ENCODE peak calls at places on chromosomes 7 and 10, in four cellular contexts. One of them, this sample, is unnamed.

GRCh38 chr10:58618158-58618676 is 105.5 kb downstream of the BICC1 start:
- DNase-seq in GM12878: no peak
- DNase-seq in K562: no peak
- DNase-seq in HL-60: no peak
- DNase-seq in this sample: no peak

GRCh38 chr7:132655071-132655761 is 78.9 kb upstream of the PLXNA4 start:
- DNase-seq in K562: no peak
- DNase-seq in GM12878: no peak
- DNase-seq in HL-60: peak
- DNase-seq in this sample: peak

GRCh38 chr7:44048031-44048795 is 3.7 kb downstream of the DBNL start:
- DNase-seq in GM12878: no peak
- DNase-seq in HL-60: no peak
- DNase-seq in K562: no peak
- DNase-seq in this sample: no peak

GRCh38 chr10:88062798-88063472 is 199.5 kb downstream of the PTEN start:
- DNase-seq in GM12878: no peak
- DNase-seq in HL-60: no peak
- DNase-seq in K562: no peak
- DNase-seq in this sample: no peak

GRCh38 chr7:98760201-98760651 is 109.6 kb downstream of the TMEM130 start:
- DNase-seq in HL-60: no peak
- DNase-seq in K562: no peak
- DNase-seq in GM12878: no peak
- DNase-seq in this sample: no peak

GRCh38 chr10:50381637-50382036 is 130.3 kb upstream of the ASAH2 start:
- DNase-seq in K562: no peak
- DNase-seq in HL-60: no peak
- DNase-seq in GM12878: no peak
- DNase-seq in this sample: no peak

GRCh38 chr7:148110097-148110868 is 480.3 kb upstream of the C7orf33 start:
- DNase-seq in GM12878: no peak
- DNase-seq in K562: no peak
- DNase-seq in HL-60: no peak
- DNase-seq in this sample: no peak

GRCh38 chr7:158648787-158649186 is 55.8 kb downstream of the NCAPG2 start:
- DNase-seq in K562: no peak
- DNase-seq in HL-60: no peak
- DNase-seq in GM12878: no peak
- DNase-seq in this sample: no peak

GRCh38 chr7:80224416-80224815 is 89.8 kb downstream of the GNAI1 start:
- DNase-seq in HL-60: no peak
- DNase-seq in K562: no peak
- DNase-seq in GM12878: no peak
- DNase-seq in this sample: no peak
- TF ChIP-seq SPI1 in HL-60: no peak
- TF ChIP-seq SPI1 in K562: no peak
- TF ChIP-seq SPI1 in GM12878: no peak
- TF ChIP-seq SPI1 in this sample: no peak

DNA sequence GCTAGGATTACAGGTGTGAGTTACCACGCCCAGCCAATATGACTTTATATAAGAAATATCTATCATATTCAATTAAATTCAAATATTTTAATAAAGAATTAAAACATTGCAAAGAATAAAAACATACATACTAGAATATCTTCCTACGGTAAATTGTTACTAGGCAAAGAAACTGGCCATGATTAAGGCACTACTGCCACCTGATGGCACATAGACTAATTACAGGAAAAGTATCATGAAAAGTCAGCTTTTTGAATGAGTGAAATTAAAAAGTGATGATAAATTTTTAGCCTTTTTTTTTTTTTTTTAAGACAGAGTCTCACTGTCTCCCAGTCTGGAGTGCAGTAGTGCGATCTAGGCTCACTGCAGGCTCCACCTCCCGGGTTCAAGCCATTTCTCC is 30.9 kb downstream of the MRPS33 start:
- DNase-seq in K562: peak
- DNase-seq in HL-60: no peak
- DNase-seq in GM12878: no peak
- DNase-seq in this sample: no peak
- TF ChIP-seq SPI1 in K562: no peak
- TF ChIP-seq SPI1 in HL-60: no peak
- TF ChIP-seq SPI1 in GM12878: no peak
- TF ChIP-seq SPI1 in this sample: no peak

GRCh38 chr7:78326189-78326588 is 527.6 kb downstream of the PHTF2 start:
- DNase-seq in GM12878: no peak
- DNase-seq in K562: no peak
- DNase-seq in HL-60: no peak
- DNase-seq in this sample: no peak
- TF ChIP-seq SPI1 in GM12878: no peak
- TF ChIP-seq SPI1 in K562: no peak
- TF ChIP-seq SPI1 in HL-60: no peak
- TF ChIP-seq SPI1 in this sample: no peak

GRCh38 chr10:99007457-99007856 is 228.2 kb downstream of the HPSE2 start:
- DNase-seq in HL-60: no peak
- DNase-seq in K562: no peak
- DNase-seq in GM12878: no peak
- DNase-seq in this sample: no peak
- TF ChIP-seq SPI1 in HL-60: no peak
- TF ChIP-seq SPI1 in K562: no peak
- TF ChIP-seq SPI1 in GM12878: no peak
- TF ChIP-seq SPI1 in this sample: no peak

GRCh38 chr7:126185959-126186580 is 1066.7 kb downstream of the GRM8 start:
- DNase-seq in GM12878: no peak
- DNase-seq in HL-60: no peak
- DNase-seq in K562: no peak
- DNase-seq in this sample: no peak
- TF ChIP-seq SPI1 in GM12878: no peak
- TF ChIP-seq SPI1 in HL-60: no peak
- TF ChIP-seq SPI1 in K562: no peak
- TF ChIP-seq SPI1 in this sample: no peak

GRCh38 chr10:62581351-62581750 is 207.2 kb downstream of the ZNF365 start:
- DNase-seq in GM12878: no peak
- DNase-seq in HL-60: no peak
- DNase-seq in K562: no peak
- DNase-seq in this sample: no peak
- TF ChIP-seq SPI1 in GM12878: no peak
- TF ChIP-seq SPI1 in HL-60: no peak
- TF ChIP-seq SPI1 in K562: no peak
- TF ChIP-seq SPI1 in this sample: no peak

GRCh38 chr10:26665080-26666048 is 32.1 kb upstream of the PDSS1 start:
- DNase-seq in HL-60: no peak
- DNase-seq in K562: peak
- DNase-seq in GM12878: no peak
- DNase-seq in this sample: no peak
- TF ChIP-seq SPI1 in HL-60: no peak
- TF ChIP-seq SPI1 in K562: no peak
- TF ChIP-seq SPI1 in GM12878: no peak
- TF ChIP-seq SPI1 in this sample: no peak

GRCh38 chr10:97425964-97426775 is at the start of gene PGAM1:
- DNase-seq in GM12878: peak
- DNase-seq in K562: peak
- DNase-seq in HL-60: peak
- DNase-seq in this sample: peak
- TF ChIP-seq SPI1 in GM12878: no peak
- TF ChIP-seq SPI1 in K562: no peak
- TF ChIP-seq SPI1 in HL-60: no peak
- TF ChIP-seq SPI1 in this sample: no peak

GRCh38 chr7:110637252-110637651 is 453.7 kb upstream of the LRRN3 start:
- DNase-seq in GM12878: no peak
- DNase-seq in HL-60: no peak
- DNase-seq in K562: no peak
- DNase-seq in this sample: no peak

DNA sequence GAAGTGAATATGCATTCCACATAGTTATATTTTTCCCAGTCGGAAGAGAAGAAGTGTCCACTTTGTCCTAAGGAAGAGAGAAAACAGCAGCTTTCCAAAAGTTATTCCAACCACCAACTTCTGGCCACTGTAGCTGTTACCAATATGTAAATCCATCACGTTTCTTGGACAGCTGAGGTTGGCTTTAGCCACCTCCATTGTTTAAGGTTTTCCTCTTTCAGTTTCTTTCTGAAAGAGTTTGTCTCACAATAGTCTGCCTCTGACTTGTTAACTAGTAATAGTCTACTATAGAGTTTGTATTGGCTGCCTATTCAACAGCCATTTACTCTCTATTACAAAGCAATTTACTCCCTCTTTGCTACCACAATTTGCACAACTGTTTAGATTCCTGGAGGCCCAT is 457.6 kb upstream of the LRRN3 start:
- DNase-seq in HL-60: no peak
- DNase-seq in GM12878: no peak
- DNase-seq in K562: no peak
- DNase-seq in this sample: no peak
- TF ChIP-seq SPI1 in HL-60: no peak
- TF ChIP-seq SPI1 in GM12878: no peak
- TF ChIP-seq SPI1 in K562: no peak
- TF ChIP-seq SPI1 in this sample: no peak